ENCODE peak calls at places on chromosomes 2 and 18, in five cellular contexts. One of them, this sample, is unnamed.

GRCh38 chr2:77512521-77512920 is 9.7 kb downstream of the LRRTM4 start:
- DNase-seq in left ventricle myocardium inferior: no peak
- DNase-seq in transverse colon: no peak
- DNase-seq in upper lobe of left lung: no peak
- DNase-seq in astrocyte: peak; percentile 2
- DNase-seq in this sample: no peak

GRCh38 chr2:189407944-189408209 is 33.4 kb upstream of the WDR75 start:
- DNase-seq in left ventricle myocardium inferior: no peak
- DNase-seq in transverse colon: no peak
- DNase-seq in upper lobe of left lung: no peak
- DNase-seq in astrocyte: no peak
- DNase-seq in this sample: no peak

GRCh38 chr2:230018153-230018552 is 50.6 kb downstream of the SLC16A14 start:
- DNase-seq in left ventricle myocardium inferior: no peak
- DNase-seq in transverse colon: no peak
- DNase-seq in upper lobe of left lung: no peak
- DNase-seq in astrocyte: peak; percentile 49
- DNase-seq in this sample: no peak

GRCh38 chr2:49813208-49813607 is 658.9 kb upstream of the FSHR start:
- DNase-seq in left ventricle myocardium inferior: no peak
- DNase-seq in transverse colon: no peak
- DNase-seq in upper lobe of left lung: no peak
- DNase-seq in astrocyte: no peak
- DNase-seq in this sample: no peak

GRCh38 chr2:189579585-189579984 is 1.0 kb downstream of the SLC40A1 start:
- DNase-seq in left ventricle myocardium inferior: no peak
- DNase-seq in transverse colon: no peak
- DNase-seq in upper lobe of left lung: peak; percentile 30
- DNase-seq in astrocyte: no peak
- DNase-seq in this sample: no peak

GRCh38 chr2:88654714-88655113 is 27.4 kb upstream of the EIF2AK3 start:
- DNase-seq in left ventricle myocardium inferior: no peak
- DNase-seq in transverse colon: no peak
- DNase-seq in upper lobe of left lung: no peak
- DNase-seq in astrocyte: peak; percentile 75
- DNase-seq in this sample: no peak

GRCh38 chr18:79628416-79629248 is 51.0 kb upstream of the CTDP1 start:
- DNase-seq in left ventricle myocardium inferior: no peak
- DNase-seq in transverse colon: no peak
- DNase-seq in upper lobe of left lung: no peak
- DNase-seq in astrocyte: no peak
- DNase-seq in this sample: no peak

GRCh38 chr18:23583071-23583865 is 3.0 kb downstream of the NPC1 start:
- DNase-seq in left ventricle myocardium inferior: no peak
- DNase-seq in transverse colon: no peak
- DNase-seq in upper lobe of left lung: no peak
- DNase-seq in astrocyte: no peak
- DNase-seq in this sample: no peak

GRCh38 chr2:239660390-239661228 is 259.8 kb upstream of the HDAC4 start:
- DNase-seq in left ventricle myocardium inferior: no peak
- DNase-seq in transverse colon: no peak
- DNase-seq in upper lobe of left lung: no peak
- DNase-seq in astrocyte: no peak
- DNase-seq in this sample: no peak

GRCh38 chr2:99981840-99982239 is 160.6 kb downstream of the AFF3 start:
- DNase-seq in left ventricle myocardium inferior: no peak
- DNase-seq in transverse colon: no peak
- DNase-seq in upper lobe of left lung: no peak
- DNase-seq in astrocyte: no peak
- DNase-seq in this sample: no peak

GRCh38 chr2:233419626-233420431 is 65.5 kb downstream of the DGKD start:
- DNase-seq in left ventricle myocardium inferior: no peak
- DNase-seq in transverse colon: no peak
- DNase-seq in upper lobe of left lung: no peak
- DNase-seq in astrocyte: no peak
- DNase-seq in this sample: peak; percentile 43

GRCh38 chr2:160427629-160428424 is 65.8 kb downstream of the RBMS1 start:
- DNase-seq in left ventricle myocardium inferior: no peak
- DNase-seq in transverse colon: peak; percentile 29
- DNase-seq in upper lobe of left lung: peak; percentile 35
- DNase-seq in astrocyte: peak; percentile 61
- DNase-seq in this sample: no peak

GRCh38 chr2:37366773-37367172 is 22.3 kb downstream of the QPCT start:
- DNase-seq in left ventricle myocardium inferior: no peak
- DNase-seq in transverse colon: no peak
- DNase-seq in upper lobe of left lung: no peak
- DNase-seq in astrocyte: no peak
- DNase-seq in this sample: no peak

GRCh38 chr2:21095714-21096113 is 28.1 kb upstream of the TDRD15 start:
- DNase-seq in left ventricle myocardium inferior: no peak
- DNase-seq in transverse colon: no peak
- DNase-seq in upper lobe of left lung: no peak
- DNase-seq in astrocyte: no peak
- DNase-seq in this sample: no peak

GRCh38 chr2:231926180-231926741 is at the start of gene NPPC:
- DNase-seq in left ventricle myocardium inferior: peak; percentile 76
- DNase-seq in transverse colon: no peak
- DNase-seq in upper lobe of left lung: no peak
- DNase-seq in astrocyte: peak; percentile 45
- DNase-seq in this sample: no peak
- TF ChIP-seq CTCF in left ventricle myocardium inferior: peak; percentile 50
- TF ChIP-seq CTCF in transverse colon: peak; percentile 15
- TF ChIP-seq CTCF in upper lobe of left lung: peak; percentile 34
- TF ChIP-seq CTCF in astrocyte: no peak
- TF ChIP-seq CTCF in this sample: peak; percentile 76

DNA sequence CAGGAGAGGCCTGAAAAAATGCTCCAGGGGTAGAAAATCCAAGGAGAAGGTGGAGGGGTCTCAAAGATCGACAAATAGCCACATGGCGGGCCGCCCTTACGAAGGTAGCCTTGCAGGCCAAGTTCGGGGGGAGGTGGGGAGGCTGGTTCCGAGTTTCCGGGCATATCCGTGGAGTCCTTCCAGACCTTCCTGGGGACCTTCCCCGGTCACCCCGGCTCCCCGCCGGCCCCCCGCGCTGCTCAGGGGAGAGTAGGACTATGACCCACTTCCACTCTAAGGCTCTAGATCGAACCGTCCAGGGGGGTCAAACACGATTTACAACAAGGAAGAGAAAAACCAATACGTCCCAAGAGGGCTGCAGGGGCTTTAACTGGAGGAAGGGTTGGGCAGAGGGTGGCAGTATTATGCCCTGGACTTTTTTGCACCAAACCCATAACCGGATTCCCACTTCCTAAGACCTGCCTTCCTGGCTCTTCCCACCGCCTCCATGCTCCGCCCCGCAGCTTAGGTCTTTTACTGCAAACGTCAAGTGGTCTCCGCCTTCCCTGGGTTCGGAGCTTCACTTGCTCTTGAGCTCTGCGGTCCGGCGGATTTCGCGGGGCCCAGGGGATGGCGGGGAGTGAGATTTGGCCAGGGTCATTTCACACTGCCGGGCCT is 789 bp upstream of the LYPD6 start:
- DNase-seq in left ventricle myocardium inferior: peak; percentile 22
- DNase-seq in transverse colon: peak; percentile 59
- DNase-seq in upper lobe of left lung: peak; percentile 28
- DNase-seq in astrocyte: peak; percentile 53
- DNase-seq in this sample: peak; percentile 77
- TF ChIP-seq CTCF in left ventricle myocardium inferior: no peak
- TF ChIP-seq CTCF in transverse colon: no peak
- TF ChIP-seq CTCF in upper lobe of left lung: no peak
- TF ChIP-seq CTCF in astrocyte: no peak
- TF ChIP-seq CTCF in this sample: no peak

GRCh38 chr2:65800998-65801397 is 368.6 kb upstream of the SPRED2 start:
- DNase-seq in left ventricle myocardium inferior: no peak
- DNase-seq in transverse colon: peak; percentile 10
- DNase-seq in upper lobe of left lung: no peak
- DNase-seq in astrocyte: no peak
- DNase-seq in this sample: no peak
- TF ChIP-seq CTCF in left ventricle myocardium inferior: peak; percentile 45
- TF ChIP-seq CTCF in transverse colon: peak; percentile 16
- TF ChIP-seq CTCF in upper lobe of left lung: no peak
- TF ChIP-seq CTCF in astrocyte: peak; percentile 9
- TF ChIP-seq CTCF in this sample: peak; percentile 41

GRCh38 chr18:68638613-68639012 is 76.3 kb downstream of the TMX3 start:
- DNase-seq in left ventricle myocardium inferior: no peak
- DNase-seq in transverse colon: no peak
- DNase-seq in upper lobe of left lung: no peak
- DNase-seq in astrocyte: no peak
- DNase-seq in this sample: no peak
- TF ChIP-seq CTCF in left ventricle myocardium inferior: no peak
- TF ChIP-seq CTCF in transverse colon: no peak
- TF ChIP-seq CTCF in upper lobe of left lung: no peak
- TF ChIP-seq CTCF in astrocyte: no peak
- TF ChIP-seq CTCF in this sample: no peak

GRCh38 chr2:65387017-65387416 is 45.4 kb downstream of the SPRED2 start:
- DNase-seq in left ventricle myocardium inferior: no peak
- DNase-seq in transverse colon: no peak
- DNase-seq in upper lobe of left lung: no peak
- DNase-seq in astrocyte: no peak
- DNase-seq in this sample: no peak
- TF ChIP-seq CTCF in left ventricle myocardium inferior: peak; percentile 15
- TF ChIP-seq CTCF in transverse colon: no peak
- TF ChIP-seq CTCF in upper lobe of left lung: no peak
- TF ChIP-seq CTCF in astrocyte: no peak
- TF ChIP-seq CTCF in this sample: no peak